ENCODE peak calls at places on chromosome 10, in six cellular contexts. X is HCT116, U is WTC11, W is K562, B is GM12878, Q is HepG2. S is an unnamed sample.

GRCh38 chr10:59684006-59684405 is 25.6 kb downstream of the SLC16A9 start:
- DNase-seq in Q (no peak), W (no peak), X (no peak), U (no peak), B (no peak), S (no peak)

GRCh38 chr10:62778125-62778524 is 26.4 kb upstream of the ADO start:
- DNase-seq in Q (no peak), U (no peak), W (no peak), X (no peak), B (no peak), S (no peak)

GRCh38 chr10:10431422-10432066 is 586.1 kb upstream of the CELF2 start:
- DNase-seq in X (no peak), B (no peak), W (no peak), Q (no peak), U (no peak), S (no peak)

GRCh38 chr10:99582255-99582770 is 37.9 kb downstream of the SLC25A28 start:
- DNase-seq in U (no peak), X (no peak), Q (no peak), B (no peak), W (no peak), S (no peak)

GRCh38 chr10:97234403-97234802 is 48.6 kb upstream of the SLIT1 start:
- DNase-seq in B (no peak), U (no peak), W (no peak), Q (peak), X (peak), S (peak)

GRCh38 chr10:70603439-70603778 is 868 bp upstream of the PRF1 start:
- DNase-seq in U (no peak), W (no peak), Q (no peak), B (no peak), X (no peak), S (no peak)

GRCh38 chr10:122875843-122876492 is 3.4 kb downstream of the FAM24B start:
- DNase-seq in Q (no peak), U (peak), W (no peak), B (no peak), X (no peak), S (no peak)

GRCh38 chr10:110522365-110522988 is 24.8 kb downstream of the DUSP5 start:
- DNase-seq in B (no peak), W (no peak), U (no peak), X (no peak), Q (peak), S (no peak)

GRCh38 chr10:77800738-77801266 is 125.8 kb downstream of the DLG5 start:
- DNase-seq in W (no peak), X (no peak), B (no peak), Q (no peak), U (no peak), S (no peak)

GRCh38 chr10:57222129-57222528 is 861.1 kb upstream of the ZWINT start:
- DNase-seq in W (no peak), B (no peak), U (no peak), Q (no peak), X (no peak), S (no peak)

GRCh38 chr10:131092876-131093275 is 218.6 kb downstream of the TCERG1L start:
- DNase-seq in Q (no peak), W (no peak), X (no peak), U (no peak), B (no peak), S (no peak)

GRCh38 chr10:124166431-124167125 is 73.2 kb upstream of the CHST15 start:
- DNase-seq in W (no peak), X (no peak), B (no peak), Q (no peak), U (no peak), S (no peak)

GRCh38 chr10:94402204-94403033 is at the start of gene TBC1D12:
- DNase-seq in B (peak), X (peak), Q (peak), U (peak), W (peak), S (peak)

GRCh38 chr10:43973801-43974200 is 325.1 kb upstream of the ZNF32 start:
- DNase-seq in X (no peak), W (no peak), U (no peak), Q (no peak), B (no peak), S (no peak)

GRCh38 chr10:18607979-18608378 is 43.4 kb downstream of the NSUN6 start:
- DNase-seq in W (no peak), Q (no peak), X (no peak), B (no peak), U (no peak), S (no peak)

GRCh38 chr10:58237014-58237830 is 30.5 kb downstream of the IPMK start:
- DNase-seq in B (no peak), Q (peak), U (no peak), W (no peak), X (peak), S (no peak)

GRCh38 chr10:114869500-114869899 is 47.9 kb downstream of the FHIP2A start:
- DNase-seq in Q (no peak), X (no peak), W (no peak), B (no peak), U (no peak), S (no peak)

GRCh38 chr10:60536529-60537114 is 146.9 kb upstream of the ANK3 start:
- DNase-seq in U (no peak), X (peak), Q (no peak), B (no peak), W (no peak), S (no peak)

DNA sequence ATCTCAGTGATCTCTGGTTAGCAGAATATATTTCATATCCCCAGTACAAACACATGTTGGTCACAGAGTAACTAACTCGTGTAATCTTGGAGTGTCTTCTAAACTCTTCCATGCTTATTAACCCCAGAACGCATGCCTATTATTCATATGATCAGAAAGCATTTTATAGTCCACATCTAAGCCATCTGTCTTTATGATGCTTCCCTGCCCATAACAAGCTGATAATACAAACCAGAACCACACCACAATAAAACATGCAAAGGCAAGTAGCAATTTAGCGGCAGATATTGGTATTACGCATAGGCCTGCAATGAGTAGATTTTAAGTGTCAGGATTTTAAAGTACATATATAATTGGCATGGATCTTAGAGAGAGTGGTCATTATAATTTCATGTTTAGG is 120.0 kb upstream of the PRKCQ start:
- DNase-seq in W (no peak), Q (no peak), X (no peak), B (no peak), U (no peak), S (no peak)
- TF ChIP-seq SP1 in W (no peak), Q (no peak), X (no peak), B (no peak), U (no peak), S (no peak)

GRCh38 chr10:35641430-35642015 is 573 bp downstream of the FZD8 start:
- DNase-seq in X (no peak), Q (no peak), U (peak), B (no peak), W (peak), S (no peak)
- TF ChIP-seq SP1 in X (no peak), Q (no peak), U (no peak), B (no peak), W (no peak), S (no peak)

GRCh38 chr10:112774210-112774609 is 175.8 kb upstream of the TCF7L2 start:
- DNase-seq in Q (peak), X (no peak), U (no peak), B (no peak), W (no peak), S (no peak)

GRCh38 chr10:112775892-112776679 is 174.0 kb upstream of the TCF7L2 start:
- DNase-seq in X (no peak), W (no peak), B (no peak), Q (peak), U (no peak), S (no peak)

GRCh38 chr10:112774808-112775207 is 175.2 kb upstream of the TCF7L2 start:
- DNase-seq in Q (no peak), X (no peak), U (no peak), W (no peak), B (no peak), S (no peak)

GRCh38 chr10:112773783-112774182 is 176.3 kb upstream of the TCF7L2 start:
- DNase-seq in U (no peak), Q (no peak), B (no peak), W (no peak), X (no peak), S (no peak)

DNA sequence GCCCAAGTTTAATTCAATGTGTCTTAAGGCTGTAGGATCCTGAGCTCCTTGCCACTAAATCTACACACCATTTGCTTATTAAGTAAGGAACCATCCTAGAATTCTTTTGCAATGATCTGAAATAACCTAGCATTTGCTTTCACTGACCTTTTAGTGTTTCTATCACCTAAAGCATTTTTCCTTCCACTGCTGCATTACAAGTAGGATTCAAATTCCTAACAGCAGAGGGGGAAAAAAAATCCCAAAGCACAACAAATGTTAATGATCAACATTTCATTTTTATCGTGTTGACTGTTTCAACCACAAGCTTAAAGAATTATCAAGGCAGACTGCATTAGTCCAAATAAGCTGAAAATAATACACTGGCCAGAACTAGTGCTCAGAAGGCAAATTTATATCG is 174.7 kb upstream of the TCF7L2 start:
- DNase-seq in X (no peak), B (no peak), W (no peak), Q (peak), U (no peak), S (no peak)
- TF ChIP-seq SP1 in X (no peak), B (no peak), W (no peak), Q (no peak), U (no peak), S (no peak)

DNA sequence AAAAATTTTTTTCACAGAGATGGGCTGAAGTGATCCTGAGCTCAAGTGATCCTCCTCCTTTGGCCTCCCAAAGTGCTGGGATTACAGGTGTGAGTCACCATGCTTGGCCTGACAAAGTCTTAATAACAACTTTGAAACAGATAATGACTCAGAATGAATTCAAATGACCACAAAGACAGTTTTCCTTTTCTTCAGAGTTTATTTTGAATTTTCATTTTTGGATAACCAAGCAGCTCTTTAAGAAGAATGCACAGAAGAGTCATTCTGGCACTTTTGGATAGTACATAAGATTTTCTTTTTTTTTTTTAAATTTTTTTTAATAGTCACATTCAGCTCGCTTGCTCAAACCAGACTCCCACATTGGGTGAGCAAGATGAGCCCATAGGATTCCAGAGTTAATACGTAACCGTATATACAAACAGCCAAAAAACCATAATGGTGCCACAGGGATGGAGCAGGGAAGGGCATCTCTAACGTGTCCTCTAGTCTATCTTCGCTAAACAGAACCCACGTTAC is 43.0 kb upstream of the NMT2 start:
- DNase-seq in W (no peak), Q (no peak), B (no peak), X (peak), U (no peak), S (no peak)
- TF ChIP-seq SP1 in W (no peak), Q (no peak), B (no peak), X (peak), U (no peak), S (no peak)

GRCh38 chr10:112548535-112549276 is 101.7 kb downstream of the VTI1A start:
- DNase-seq in W (peak), U (no peak), B (no peak), X (no peak), Q (no peak), S (no peak)

GRCh38 chr10:112546474-112546873 is 99.5 kb downstream of the VTI1A start:
- DNase-seq in Q (no peak), U (no peak), W (no peak), X (no peak), B (no peak), S (no peak)
- TF ChIP-seq SP1 in Q (no peak), U (no peak), W (no peak), X (no peak), B (no peak), S (no peak)

DNA sequence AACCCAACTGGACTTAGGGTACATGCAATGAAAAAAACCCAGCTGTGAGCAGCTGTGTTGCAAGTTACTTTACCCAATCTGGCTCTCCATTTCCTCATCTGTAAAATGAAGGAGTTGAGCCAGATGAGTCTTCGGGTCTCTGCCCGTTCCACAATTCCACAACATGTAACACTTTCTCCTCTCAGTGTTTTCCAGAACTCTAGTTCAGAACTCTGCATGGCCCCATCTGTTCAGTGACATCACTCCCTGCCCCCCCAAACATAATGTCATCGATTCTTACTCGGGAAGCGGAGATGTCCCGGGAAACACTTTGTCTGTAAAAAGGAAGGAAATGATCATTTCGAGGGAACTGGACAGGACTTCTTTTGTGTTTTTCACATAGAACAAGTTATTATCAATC is 2.5 kb downstream of the SH3PXD2A start:
- DNase-seq in X (no peak), U (no peak), B (no peak), Q (no peak), W (no peak), S (no peak)
- TF ChIP-seq SP1 in X (no peak), U (no peak), B (no peak), Q (no peak), W (no peak), S (no peak)

GRCh38 chr10:126227762-126228134 is 160.5 kb downstream of the ADAM12 start:
- DNase-seq in W (no peak), U (no peak), Q (no peak), X (no peak), B (no peak), S (no peak)
- TF ChIP-seq SP1 in W (no peak), U (no peak), Q (no peak), X (no peak), B (no peak), S (no peak)

GRCh38 chr10:8800426-8800825 is 745.9 kb downstream of the GATA3 start:
- DNase-seq in B (no peak), X (no peak), Q (no peak), W (no peak), U (no peak), S (no peak)
- TF ChIP-seq SP1 in B (no peak), X (no peak), Q (no peak), W (no peak), U (no peak), S (no peak)

S was measured in HEK293T.